ENCODE peak calls at places on chromosomes 3 and 15, in seven cellular contexts. I is iris pigment epithelial cell; P is CD8-positive, alpha-beta memory T cell; Z is LoVo; S is H9; T is NCI-H1092; V is CD4-positive, CD25-positive, alpha-beta regulatory T cell. M is an unnamed sample.
A peak's percentile ranks its signal among the peaks of the same experiment; 100 is the strongest.

GRCh38 chr3:154926721-154927120 is 153.4 kb upstream of the MME start:
- DNase-seq in I (no peak), P (no peak), Z (no peak), S (no peak), T (no peak), V (no peak), M (no peak)

GRCh38 chr15:77871838-77872371 is 205.6 kb downstream of the TBC1D2B start:
- DNase-seq in I (no peak), P (no peak), Z (no peak), S (peak; percentile 52), T (no peak), V (no peak), M (no peak)

GRCh38 chr3:36812240-36812639 is 47.9 kb upstream of the DCLK3 start:
- DNase-seq in I (no peak), P (no peak), Z (no peak), S (no peak), T (no peak), V (no peak), M (no peak)

GRCh38 chr15:64461577-64462162 is 1.3 kb downstream of the ZNF609 start:
- DNase-seq in I (peak; percentile 83), P (no peak), Z (no peak), S (peak; percentile 34), T (peak; percentile 12), V (peak; percentile 28), M (no peak)

GRCh38 chr15:38748710-38749109 is 184.1 kb upstream of the RASGRP1 start:
- DNase-seq in I (no peak), P (no peak), Z (no peak), S (no peak), T (no peak), V (no peak), M (no peak)

GRCh38 chr15:68820205-68820588 is 498 bp downstream of the ANP32A start:
- DNase-seq in I (peak; percentile 33), P (peak; percentile 35), Z (peak; percentile 34), S (no peak), T (peak; percentile 8), V (peak; percentile 76), M (no peak)

GRCh38 chr3:176950743-176951142 is 246.5 kb downstream of the TBL1XR1 start:
- DNase-seq in I (peak; percentile 73), P (no peak), Z (no peak), S (no peak), T (no peak), V (no peak), M (no peak)

GRCh38 chr3:190424478-190425439 is 24.9 kb downstream of the TMEM207 start:
- DNase-seq in I (peak; percentile 72), P (no peak), Z (peak; percentile 83), S (peak; percentile 75), T (peak; percentile 6), V (peak; percentile 51), M (peak; percentile 56)

GRCh38 chr15:51969728-51970127 is 1.9 kb downstream of the LEO1 start:
- DNase-seq in I (peak; percentile 34), P (no peak), Z (no peak), S (no peak), T (no peak), V (no peak), M (no peak)

GRCh38 chr3:150443331-150443741 is 35.2 kb downstream of the TSC22D2 start:
- DNase-seq in I (peak; percentile 62), P (no peak), Z (no peak), S (no peak), T (no peak), V (no peak), M (no peak)

GRCh38 chr15:73711526-73711925 is 27.3 kb downstream of the CD276 start:
- DNase-seq in I (no peak), P (no peak), Z (no peak), S (no peak), T (no peak), V (no peak), M (no peak)

GRCh38 chr3:179949428-179949827 is 87.3 kb downstream of the PEX5L start:
- DNase-seq in I (no peak), P (no peak), Z (no peak), S (no peak), T (peak; percentile 64), V (no peak), M (peak; percentile 70)

GRCh38 chr3:49133226-49133951 is 539 bp upstream of the LAMB2 start:
- DNase-seq in I (peak; percentile 92), P (no peak), Z (peak; percentile 85), S (peak; percentile 81), T (peak; percentile 7), V (no peak), M (peak; percentile 10)

GRCh38 chr15:79184465-79184892 is 93.9 kb upstream of the RASGRF1 start:
- DNase-seq in I (peak; percentile 50), P (peak; percentile 53), Z (peak; percentile 80), S (peak; percentile 83), T (peak; percentile 49), V (peak; percentile 55), M (peak; percentile 4)

GRCh38 chr15:76062282-76062681 is 2.5 kb downstream of the TMEM266 start:
- DNase-seq in I (peak; percentile 48), P (no peak), Z (no peak), S (no peak), T (no peak), V (no peak), M (no peak)

GRCh38 chr3:52625041-52625440 is 60.7 kb downstream of the PBRM1 start:
- DNase-seq in I (no peak), P (no peak), Z (no peak), S (no peak), T (no peak), V (no peak), M (no peak)

GRCh38 chr3:50616003-50616769 is 765 bp upstream of the MAPKAPK3 start:
- DNase-seq in I (peak; percentile 79), P (peak; percentile 80), Z (peak; percentile 90), S (peak; percentile 91), T (peak; percentile 43), V (peak; percentile 90), M (peak; percentile 60)

GRCh38 chr15:81221449-81221848 is 24.8 kb downstream of the IL16 start:
- DNase-seq in I (no peak), P (no peak), Z (no peak), S (no peak), T (no peak), V (no peak), M (no peak)

GRCh38 chr3:123028233-123028828 is 768 bp upstream of the SEMA5B start:
- DNase-seq in I (peak; percentile 89), P (no peak), Z (peak; percentile 59), S (peak; percentile 60), T (peak; percentile 41), V (peak; percentile 54), M (peak; percentile 83)

GRCh38 chr15:25543156-25543555 is 104.3 kb upstream of the UBE3A start:
- DNase-seq in I (peak; percentile 22), P (no peak), Z (no peak), S (no peak), T (peak; percentile 40), V (no peak), M (no peak)

GRCh38 chr3:14289590-14290453 is 111.2 kb downstream of the LSM3 start:
- DNase-seq in I (peak; percentile 93), P (no peak), Z (peak; percentile 51), S (no peak), T (no peak), V (no peak), M (peak; percentile 14)

GRCh38 chr15:57297630-57298029 is 78.7 kb upstream of the CGNL1 start:
- DNase-seq in I (no peak), P (no peak), Z (no peak), S (no peak), T (no peak), V (no peak), M (no peak)

GRCh38 chr3:4060608-4061007 is 242.6 kb upstream of the SETMAR start:
- DNase-seq in I (no peak), P (no peak), Z (no peak), S (no peak), T (no peak), V (no peak), M (no peak)

GRCh38 chr3:33541918-33542317 is 101.7 kb upstream of the UBP1 start:
- DNase-seq in I (no peak), P (no peak), Z (no peak), S (no peak), T (no peak), V (no peak), M (no peak)

GRCh38 chr3:48548731-48549705 is 7.6 kb downstream of the PFKFB4 start:
- DNase-seq in I (peak; percentile 69), P (peak; percentile 75), Z (peak; percentile 73), S (peak; percentile 87), T (peak; percentile 58), V (peak; percentile 78), M (no peak)

GRCh38 chr3:119413603-119414280 is 49.7 kb downstream of the TMEM39A start:
- DNase-seq in I (no peak), P (no peak), Z (no peak), S (peak; percentile 73), T (no peak), V (no peak), M (no peak)

GRCh38 chr15:25939122-25939521 is 76.0 kb upstream of the ATP10A start:
- DNase-seq in I (no peak), P (no peak), Z (no peak), S (no peak), T (no peak), V (no peak), M (no peak)

GRCh38 chr3:50524751-50525150 is 21.3 kb upstream of the CACNA2D2 start:
- DNase-seq in I (no peak), P (no peak), Z (no peak), S (no peak), T (no peak), V (no peak), M (no peak)

GRCh38 chr15:41182266-41182665 is 48.3 kb downstream of the EXD1 start:
- DNase-seq in I (no peak), P (no peak), Z (no peak), S (no peak), T (no peak), V (no peak), M (no peak)

GRCh38 chr3:186168976-186169375 is 60.1 kb upstream of the ETV5 start:
- DNase-seq in I (no peak), P (no peak), Z (no peak), S (no peak), T (no peak), V (no peak), M (no peak)

GRCh38 chr3:116048991-116049390 is 396.3 kb downstream of the LSAMP start:
- DNase-seq in I (no peak), P (no peak), Z (no peak), S (no peak), T (no peak), V (no peak), M (no peak)

GRCh38 chr3:53269888-53270880 is 14.4 kb upstream of the TKT start:
- DNase-seq in I (peak; percentile 97), P (no peak), Z (peak; percentile 99), S (peak; percentile 95), T (no peak), V (peak; percentile 79), M (no peak)

GRCh38 chr3:117628896-117629295 is 919.3 kb downstream of the TUSC7 start:
- DNase-seq in I (peak; percentile 81), P (no peak), Z (no peak), S (no peak), T (peak; percentile 98), V (no peak), M (peak; percentile 50)

GRCh38 chr3:23402728-23403505 is 199.8 kb downstream of the UBE2E2 start:
- DNase-seq in I (no peak), P (no peak), Z (no peak), S (no peak), T (no peak), V (peak; percentile 15), M (no peak)

GRCh38 chr3:101898752-101899169 is 49.4 kb downstream of the NFKBIZ start:
- DNase-seq in I (no peak), P (no peak), Z (no peak), S (no peak), T (no peak), V (no peak), M (no peak)

GRCh38 chr15:91311986-91312385 is 211.9 kb downstream of the SV2B start:
- DNase-seq in I (no peak), P (peak; percentile 7), Z (no peak), S (no peak), T (no peak), V (peak; percentile 60), M (no peak)